ENCODE peak calls at places on chromosomes 13 and 19, in four cellular contexts. S is lower lobe of right lung, P is neural progenitor cell, V is ovary. X is an unnamed sample.

GRCh38 chr13:46748300-46748699 is 48.7 kb downstream of the ESD start:
- DNase-seq in S (no peak), P (no peak), V (no peak), X (no peak)

GRCh38 chr19:55353356-55353802 is 1.1 kb downstream of the COX6B2 start:
- DNase-seq in S (no peak), P (no peak), V (no peak), X (no peak)

GRCh38 chr19:435056-435706 is 25.7 kb downstream of the SHC2 start:
- DNase-seq in S (no peak), P (no peak), V (no peak), X (no peak)

GRCh38 chr13:39148513-39148961 is 110.3 kb downstream of the NHLRC3 start:
- DNase-seq in S (no peak), P (peak), V (no peak), X (no peak)

GRCh38 chr19:14370169-14370998 is 10.9 kb upstream of the ADGRE5 start:
- DNase-seq in S (peak), P (no peak), V (no peak), X (no peak)

GRCh38 chr19:56091751-56092546 is 29.1 kb downstream of the ZNF787 start:
- DNase-seq in S (no peak), P (no peak), V (no peak), X (no peak)

GRCh38 chr13:40779049-40779448 is 8.1 kb upstream of the MRPS31 start:
- DNase-seq in S (no peak), P (no peak), V (no peak), X (no peak)

GRCh38 chr13:98941118-98941517 is 36.7 kb downstream of the DOCK9 start:
- DNase-seq in S (no peak), P (no peak), V (no peak), X (no peak)

GRCh38 chr19:14768001-14768400 is 10.4 kb downstream of the ADGRE2 start:
- DNase-seq in S (peak), P (no peak), V (no peak), X (peak)

GRCh38 chr19:46861691-46862503 is 1.1 kb downstream of the ARHGAP35 start:
- DNase-seq in S (no peak), P (peak), V (no peak), X (no peak)

GRCh38 chr13:106753241-106753640 is 185.3 kb upstream of the ARGLU1 start:
- DNase-seq in S (peak), P (peak), V (no peak), X (no peak)

GRCh38 chr13:113855012-113855921 is 8.6 kb downstream of the GAS6 start:
- DNase-seq in S (peak), P (no peak), V (peak), X (no peak)

GRCh38 chr19:45798995-45799517 is 6.4 kb upstream of the DMWD start:
- DNase-seq in S (peak), P (peak), V (peak), X (peak)

GRCh38 chr19:47093841-47094240 is 19.7 kb downstream of the ZC3H4 start:
- DNase-seq in S (no peak), P (no peak), V (no peak), X (no peak)

GRCh38 chr19:47310819-47311218 is 1.2 kb downstream of the C5AR1 start:
- DNase-seq in S (peak), P (no peak), V (no peak), X (peak)

GRCh38 chr19:51143486-51143885 is 1.4 kb downstream of the SIGLEC7 start:
- DNase-seq in S (no peak), P (no peak), V (no peak), X (no peak)

GRCh38 chr19:10740798-10741197 is 22.9 kb downstream of the DNM2 start:
- DNase-seq in S (no peak), P (no peak), V (no peak), X (no peak)

GRCh38 chr19:35251456-35251855 is 2.7 kb downstream of the LSR start:
- DNase-seq in S (no peak), P (no peak), V (no peak), X (no peak)

GRCh38 chr19:44657211-44657921 is 13.7 kb downstream of the PVR start:
- DNase-seq in S (peak), P (peak), V (peak), X (peak)

GRCh38 chr19:9641810-9642209 is 20.8 kb upstream of the ZNF561 start:
- DNase-seq in S (no peak), P (no peak), V (no peak), X (no peak)

GRCh38 chr19:35899547-35900214 is 659 bp downstream of the NFKBID start:
- DNase-seq in S (peak), P (peak), V (peak), X (peak)

GRCh38 chr19:51292971-51293370 is 18.5 kb upstream of the IGLON5 start:
- DNase-seq in S (no peak), P (peak), V (no peak), X (no peak)

GRCh38 chr13:21594715-21595545 is 9.0 kb downstream of the MICU2 start:
- DNase-seq in S (no peak), P (no peak), V (no peak), X (no peak)

GRCh38 chr19:40666803-40667438 is 23.5 kb downstream of the NUMBL start:
- DNase-seq in S (no peak), P (no peak), V (no peak), X (no peak)

GRCh38 chr13:21176982-21177284 is 475 bp downstream of the MRPL57 start:
- DNase-seq in S (no peak), P (no peak), V (no peak), X (no peak)

GRCh38 chr13:105272660-105273631 is 1262.5 kb downstream of the EFNB2 start:
- DNase-seq in S (no peak), P (peak), V (no peak), X (no peak)

GRCh38 chr13:32059511-32059984 is 28.0 kb downstream of the FRY start:
- DNase-seq in S (no peak), P (no peak), V (no peak), X (no peak)

GRCh38 chr13:112616586-112617381 is 28.8 kb upstream of the TUBGCP3 start:
- DNase-seq in S (no peak), P (peak), V (no peak), X (no peak)

GRCh38 chr13:106612688-106613087 is 44.8 kb upstream of the ARGLU1 start:
- DNase-seq in S (peak), P (no peak), V (peak), X (peak)

GRCh38 chr13:43054803-43055802 is 31.7 kb downstream of the DNAJC15 start:
- DNase-seq in S (no peak), P (peak), V (peak), X (no peak)

DNA sequence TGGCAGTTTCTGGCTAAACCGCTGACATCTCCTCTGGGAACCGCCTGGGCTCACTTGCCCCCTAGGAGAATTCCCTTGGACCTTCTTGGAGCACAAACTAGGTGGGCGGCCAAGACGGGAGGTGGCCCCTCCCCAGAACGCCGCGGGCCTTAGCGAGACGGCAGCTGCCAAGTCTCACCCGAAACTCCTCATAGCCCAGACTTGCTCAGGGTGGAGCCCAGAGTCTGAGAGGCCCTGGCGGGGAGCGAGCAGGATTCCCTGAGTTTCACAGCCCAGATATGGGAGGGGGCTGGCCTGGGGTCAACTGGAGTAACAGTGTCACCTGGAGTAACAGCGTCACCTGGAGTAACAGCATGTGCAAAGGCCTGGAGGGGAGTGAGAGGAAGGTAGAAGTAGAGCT is 10.1 kb downstream of the TINCR start:
- DNase-seq in S (no peak), P (no peak), V (no peak), X (no peak)
- H3K4me3 ChIP-seq in S (no peak), P (no peak), V (no peak), X (no peak)

DNA sequence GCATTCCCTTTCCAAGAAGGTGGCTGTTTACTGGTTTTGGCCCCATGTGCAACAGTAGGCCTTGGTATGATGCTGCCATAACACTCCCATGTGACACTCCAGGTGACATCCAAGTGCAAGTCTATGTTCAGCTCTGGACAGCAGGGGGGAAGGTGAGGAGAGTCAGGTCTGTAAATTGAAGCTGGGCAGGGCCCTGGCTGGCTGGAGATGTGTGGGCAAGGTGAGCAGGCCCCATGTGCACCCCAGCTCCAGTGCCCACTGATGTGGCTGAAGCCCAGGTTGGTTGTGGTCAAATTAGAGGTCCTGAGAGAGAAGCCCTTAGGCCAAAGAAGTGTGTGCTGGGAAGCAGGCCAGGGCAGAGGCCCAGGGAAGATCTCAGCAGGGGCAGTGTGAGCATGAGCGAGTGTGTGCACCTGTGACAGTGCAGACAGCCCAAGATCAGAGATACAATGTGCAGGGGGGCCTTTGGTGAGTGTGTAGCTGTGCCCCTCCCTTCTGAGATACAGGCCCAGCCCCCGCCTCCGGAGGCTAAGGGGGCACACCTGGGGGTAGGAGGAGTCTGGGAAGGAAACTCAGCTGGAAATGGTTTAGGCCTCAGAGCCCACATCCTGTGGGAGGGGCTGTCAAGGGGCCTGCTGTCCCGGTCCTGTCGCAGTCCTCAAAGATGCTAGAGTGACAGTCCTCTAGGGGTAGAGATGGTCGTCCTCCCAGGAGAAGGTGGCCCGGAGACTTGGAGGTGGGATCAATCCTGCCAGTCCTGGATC is 18.6 kb downstream of the DEDD2 start:
- DNase-seq in S (no peak), P (no peak), V (no peak), X (peak)
- H3K4me3 ChIP-seq in S (peak), P (no peak), V (no peak), X (no peak)

DNA sequence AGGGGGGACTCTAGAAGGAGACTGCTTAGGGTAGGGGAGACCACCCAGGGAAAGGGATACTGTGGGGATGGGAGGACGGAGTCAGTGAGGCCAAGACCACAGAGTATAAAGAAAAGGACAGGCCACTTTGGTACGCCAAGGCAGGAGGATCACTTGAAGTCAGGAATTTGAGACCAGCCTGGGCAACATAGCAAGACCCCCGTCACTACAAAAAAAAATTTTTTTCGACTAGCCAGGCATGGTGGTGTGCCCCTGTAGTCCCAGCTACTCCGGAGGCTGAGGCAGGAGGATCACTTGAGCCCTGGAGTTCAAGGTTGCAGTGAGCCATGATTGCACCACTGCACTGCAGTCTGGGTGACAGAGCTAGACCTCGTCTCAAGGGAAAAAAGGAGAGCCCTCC is 6.6 kb downstream of the IFNL3 start:
- DNase-seq in S (no peak), P (no peak), V (no peak), X (no peak)
- H3K4me3 ChIP-seq in S (no peak), P (no peak), V (no peak), X (no peak)

DNA sequence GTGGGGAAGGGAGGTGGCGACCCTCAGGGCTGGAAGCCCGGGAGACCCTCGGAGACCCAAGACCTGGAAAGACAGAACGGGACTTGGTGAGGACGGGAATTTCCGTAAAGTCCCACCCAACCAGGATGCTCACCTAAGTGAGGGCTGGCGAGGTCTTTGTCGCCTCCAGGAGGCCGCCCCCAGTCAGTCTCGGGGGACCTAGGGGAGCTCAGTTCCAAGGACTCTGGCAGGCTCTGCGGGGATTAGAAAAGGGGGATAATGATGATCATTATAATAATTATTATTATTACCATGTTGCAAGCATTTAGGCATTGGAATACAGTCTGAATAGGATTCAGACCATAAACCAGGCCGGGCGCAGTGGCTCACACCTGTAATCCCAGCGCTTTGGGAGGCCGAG is 9.1 kb upstream of the HSD17B14 start:
- DNase-seq in S (no peak), P (no peak), V (no peak), X (no peak)
- H3K4me3 ChIP-seq in S (no peak), P (no peak), V (no peak), X (no peak)

DNA sequence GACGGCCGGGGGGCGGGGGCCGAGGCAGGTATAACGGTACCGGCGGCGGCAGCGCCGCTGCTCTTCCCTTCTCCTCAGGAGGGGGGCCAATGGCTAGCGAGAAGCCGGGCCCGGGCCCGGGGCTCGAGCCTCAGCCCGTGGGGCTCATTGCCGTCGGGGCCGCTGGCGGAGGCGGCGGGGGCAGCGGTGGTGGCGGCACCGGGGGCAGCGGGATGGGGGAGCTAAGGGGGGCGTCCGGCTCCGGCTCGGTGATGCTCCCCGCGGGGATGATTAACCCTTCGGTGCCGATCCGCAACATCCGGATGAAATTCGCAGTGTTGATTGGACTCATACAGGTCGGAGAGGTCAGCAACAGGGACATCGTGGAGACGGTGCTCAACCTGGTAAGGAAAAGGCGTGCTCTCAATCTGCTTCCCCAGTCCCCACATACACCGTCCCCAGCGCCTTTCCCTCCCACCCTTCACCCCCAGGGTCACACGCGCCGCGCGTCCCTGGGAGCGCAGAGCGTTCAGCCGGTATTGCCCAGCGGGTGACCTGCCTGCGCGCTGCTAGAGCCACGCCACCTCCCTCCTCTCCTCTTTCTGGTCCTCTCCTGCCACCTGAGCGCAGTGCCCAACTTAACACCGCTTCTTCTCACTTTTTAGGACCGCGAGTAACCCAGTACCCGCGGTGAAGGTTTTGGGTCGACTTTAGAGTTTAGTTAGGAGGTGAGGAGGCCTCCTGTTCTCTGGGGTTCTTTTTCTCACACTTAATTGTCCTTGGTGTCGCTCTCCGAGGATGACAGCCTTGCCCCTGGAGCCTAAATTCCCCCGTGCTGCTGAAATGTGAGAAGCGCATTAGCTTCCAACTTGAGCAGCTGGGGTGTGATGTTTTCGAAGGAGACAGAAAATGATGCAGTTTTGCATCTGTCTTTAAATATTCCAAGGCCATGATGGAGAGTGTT is 933 bp downstream of the NBEA start:
- DNase-seq in S (peak), P (peak), V (peak), X (peak)
- H3K4me3 ChIP-seq in S (peak), P (peak), V (peak), X (peak)

GRCh38 chr13:24233351-24233901 is 72.9 kb downstream of the SPATA13 start:
- DNase-seq in S (no peak), P (peak), V (peak), X (no peak)
- H3K4me3 ChIP-seq in S (no peak), P (no peak), V (no peak), X (no peak)

DNA sequence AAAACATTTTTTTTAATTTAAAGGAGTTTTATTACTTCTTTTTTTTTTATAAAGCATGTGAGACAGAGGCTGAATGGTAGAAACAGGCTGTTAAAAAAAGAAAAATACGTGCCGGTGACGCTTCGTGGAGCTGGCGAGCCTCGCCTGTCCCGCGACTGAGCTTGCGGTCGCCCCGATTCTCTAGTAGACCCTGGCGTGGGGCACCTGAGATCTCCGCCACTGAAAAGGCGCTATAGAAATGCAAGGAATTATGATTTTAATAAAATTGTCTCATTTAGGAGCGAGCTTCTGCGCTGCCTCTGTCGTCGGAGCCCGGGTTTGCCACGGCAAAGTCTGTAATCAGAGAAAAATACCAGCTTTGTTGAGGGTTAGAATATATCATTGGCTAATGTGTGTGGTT is 18.4 kb downstream of the NFIX start:
- DNase-seq in S (no peak), P (no peak), V (peak), X (no peak)
- H3K4me3 ChIP-seq in S (peak), P (no peak), V (peak), X (peak)

GRCh38 chr19:38662508-38663155 is 15.2 kb downstream of the ACTN4 start:
- DNase-seq in S (no peak), P (no peak), V (no peak), X (no peak)
- H3K4me3 ChIP-seq in S (no peak), P (no peak), V (no peak), X (no peak)

GRCh38 chr13:27868639-27869435 is 51.0 kb upstream of the PDX1 start:
- DNase-seq in S (no peak), P (peak), V (no peak), X (no peak)
- H3K4me3 ChIP-seq in S (no peak), P (no peak), V (no peak), X (no peak)

X was measured in aorta.